ENCODE peak calls at places on chromosomes 13 and 19, in four cellular contexts. K, L, E and Q are unnamed samples.

GRCh38 chr13:94056362-94056990 is 423.0 kb downstream of the DCT start:
- DNase-seq in L (no peak), E (no peak), K (no peak), Q (no peak)

GRCh38 chr19:3851254-3852176 is 17.3 kb downstream of the ZFR2 start:
- DNase-seq in L (no peak), K (no peak), E (no peak), Q (no peak)

GRCh38 chr19:42143341-42144234 is 11.3 kb upstream of the POU2F2 start:
- DNase-seq in L (no peak), E (no peak), K (peak; percentile 53), Q (no peak)

GRCh38 chr13:30065181-30065580 is 214.8 kb upstream of the UBL3 start:
- DNase-seq in K (no peak), E (no peak), L (no peak), Q (no peak)

GRCh38 chr19:3981373-3981735 is 3.9 kb downstream of the EEF2 start:
- DNase-seq in E (no peak), K (no peak), L (no peak), Q (no peak)

GRCh38 chr19:11651062-11651461 is 53.8 kb downstream of the ZNF627 start:
- DNase-seq in L (no peak), E (no peak), K (no peak), Q (no peak)

GRCh38 chr19:48784527-48784926 is 26.3 kb downstream of the BCAT2 start:
- DNase-seq in E (no peak), K (peak; percentile 26), L (no peak), Q (no peak)

GRCh38 chr13:88623150-88623549 is 952.0 kb downstream of the SLITRK5 start:
- DNase-seq in L (no peak), E (no peak), K (no peak), Q (no peak)

GRCh38 chr19:37251308-37252229 is 33.6 kb downstream of the ZNF383 start:
- DNase-seq in E (no peak), K (peak; percentile 95), L (no peak), Q (peak; percentile 96)

GRCh38 chr13:67416047-67416925 is 186.2 kb upstream of the PCDH9 start:
- DNase-seq in K (peak; percentile 31), E (peak; percentile 4), L (no peak), Q (no peak)

GRCh38 chr19:16198363-16198636 is 589 bp downstream of the AP1M1 start:
- DNase-seq in K (no peak), L (no peak), E (no peak), Q (no peak)

GRCh38 chr19:3162418-3163229 is 15.9 kb upstream of the S1PR4 start:
- DNase-seq in K (peak; percentile 38), E (peak; percentile 53), L (no peak), Q (no peak)

GRCh38 chr19:35457173-35457572 is 9.1 kb downstream of the FFAR2 start:
- DNase-seq in E (no peak), K (no peak), L (no peak), Q (no peak)

GRCh38 chr13:99220199-99220931 is 19.7 kb downstream of the UBAC2 start:
- DNase-seq in L (no peak), K (no peak), E (no peak), Q (no peak)

GRCh38 chr19:57465680-57466381 is 8.9 kb upstream of the VN1R1 start:
- DNase-seq in K (no peak), E (peak; percentile 28), L (no peak), Q (no peak)

GRCh38 chr13:50810468-50810867 is 33.0 kb downstream of the DLEU7 start:
- DNase-seq in E (no peak), K (no peak), L (no peak), Q (no peak)

GRCh38 chr13:36130168-36130541 is 1.0 kb downstream of the DCLK1 start:
- DNase-seq in L (no peak), K (no peak), E (no peak), Q (no peak)

GRCh38 chr13:89740994-89741678 is 1606.4 kb upstream of the MIR17HG start:
- DNase-seq in K (no peak), L (no peak), E (no peak), Q (no peak)

GRCh38 chr19:32405431-32406160 is at the start of gene DPY19L3:
- DNase-seq in L (peak; percentile 86), K (peak; percentile 97), E (peak; percentile 99), Q (peak; percentile 66)

GRCh38 chr13:81171065-81171647 is 830.2 kb upstream of the SPRY2 start:
- DNase-seq in E (no peak), L (no peak), K (peak; percentile 72), Q (peak; percentile 28)